ENCODE peak calls at places on chromosomes 13 and 19, in ten cellular contexts. V, L, J, Q, R, N, Z, M, B and D are unnamed samples.

GRCh38 chr19:46515879-46516350 is 20.2 kb upstream of the PNMA8B start:
- DNase-seq in Q (no peak), N (no peak), B (no peak), V (no peak), Z (peak; percentile 59), M (no peak), R (no peak), L (peak; percentile 14), J (no peak), D (no peak)

GRCh38 chr13:94344126-94344863 is 135.2 kb downstream of the DCT start:
- DNase-seq in J (no peak), B (no peak), N (no peak), Z (no peak), L (peak; percentile 38), Q (no peak), V (no peak), R (no peak), M (no peak), D (no peak)

GRCh38 chr13:43758834-43759233 is 27.9 kb downstream of the ENOX1 start:
- DNase-seq in N (peak; percentile 25), J (no peak), B (no peak), L (no peak), Z (no peak), R (no peak), Q (no peak), V (no peak), M (no peak), D (no peak)

GRCh38 chr13:99347911-99348451 is 40.8 kb upstream of the GPR183 start:
- DNase-seq in B (no peak), V (no peak), Z (no peak), R (no peak), M (no peak), L (no peak), J (no peak), N (no peak), Q (no peak), D (no peak)

GRCh38 chr13:39263033-39263432 is 224.8 kb downstream of the NHLRC3 start:
- DNase-seq in R (peak; percentile 27), J (no peak), Z (peak; percentile 52), M (peak; percentile 54), V (no peak), B (peak; percentile 9), Q (no peak), N (peak; percentile 22), L (no peak), D (no peak)

GRCh38 chr19:14093117-14093784 is 2.7 kb upstream of the SAMD1 start:
- DNase-seq in L (no peak), Z (no peak), J (no peak), Q (no peak), N (no peak), R (no peak), V (no peak), B (no peak), M (no peak), D (no peak)

GRCh38 chr13:62710766-62711165 is 1295.1 kb upstream of the PCDH20 start:
- DNase-seq in L (no peak), B (no peak), V (no peak), J (no peak), Q (no peak), R (no peak), N (no peak), Z (no peak), M (no peak), D (no peak)

GRCh38 chr19:41870401-41870873 is 6.6 kb upstream of the CD79A start:
- DNase-seq in N (no peak), L (peak; percentile 70), J (no peak), B (no peak), V (no peak), Z (peak; percentile 29), M (no peak), Q (no peak), R (no peak), D (peak; percentile 22)

GRCh38 chr19:6459356-6460098 is at the start of gene SLC25A23:
- DNase-seq in M (peak; percentile 83), R (peak; percentile 74), Q (peak; percentile 89), J (peak; percentile 2), Z (peak; percentile 75), B (peak; percentile 83), N (peak; percentile 33), L (peak; percentile 47), V (peak; percentile 79), D (peak; percentile 84)

GRCh38 chr19:3176715-3177501 is 1.7 kb upstream of the S1PR4 start:
- DNase-seq in Q (peak; percentile 87), Z (no peak), J (peak; percentile 37), M (no peak), L (peak; percentile 63), B (peak; percentile 71), R (no peak), N (no peak), V (no peak), D (peak; percentile 61)

GRCh38 chr19:30340724-30341595 is 31.2 kb upstream of the ZNF536 start:
- DNase-seq in L (no peak), N (no peak), R (no peak), B (no peak), Q (no peak), J (no peak), Z (no peak), V (no peak), M (peak; percentile 4), D (no peak)

GRCh38 chr13:62320129-62320724 is 904.6 kb upstream of the PCDH20 start:
- DNase-seq in Q (no peak), J (no peak), B (no peak), M (no peak), R (no peak), N (peak; percentile 24), V (no peak), L (peak; percentile 33), Z (peak; percentile 76), D (no peak)

GRCh38 chr13:109509154-109509905 is 277.1 kb downstream of the IRS2 start:
- DNase-seq in Q (no peak), B (no peak), N (no peak), V (no peak), Z (peak; percentile 30), L (peak; percentile 85), J (no peak), M (no peak), R (no peak), D (no peak)

GRCh38 chr19:30662211-30662861 is 290.2 kb downstream of the ZNF536 start:
- DNase-seq in Q (no peak), L (peak; percentile 45), B (no peak), Z (no peak), V (no peak), M (peak; percentile 78), R (no peak), N (no peak), J (no peak), D (no peak)

DNA sequence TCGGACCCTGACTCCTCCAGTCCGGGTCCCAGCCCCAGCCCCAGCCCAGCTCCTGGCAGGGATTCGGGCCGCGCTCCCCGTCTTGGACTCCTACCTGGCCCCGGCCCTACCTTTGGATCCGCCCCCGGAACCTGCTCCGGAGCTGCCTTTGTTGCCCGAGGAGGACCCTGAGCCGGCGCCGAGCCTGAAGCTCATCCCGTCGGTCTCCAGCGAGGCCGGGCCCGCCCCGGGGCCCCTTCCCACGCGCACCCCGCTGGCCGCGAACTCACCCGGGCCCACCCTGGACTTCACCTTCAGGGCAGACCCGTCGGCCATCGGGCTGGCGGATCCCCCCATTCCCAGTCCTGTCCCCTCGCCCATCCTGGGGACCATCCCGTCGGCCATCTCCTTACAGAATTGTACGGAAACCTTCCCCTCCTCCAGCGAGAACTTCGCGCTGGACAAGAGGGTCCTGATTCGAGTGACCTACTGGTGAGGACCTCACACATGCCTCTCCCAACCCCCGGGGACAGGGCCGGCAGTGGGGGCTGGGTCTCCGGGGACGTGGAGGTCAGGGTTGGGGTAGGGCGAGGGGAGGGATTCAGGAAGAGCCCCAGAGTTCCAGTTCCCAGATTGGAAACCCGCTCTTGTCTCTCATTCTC is 732 bp downstream of the SELENOV start:
- DNase-seq in R (no peak), M (no peak), N (no peak), J (no peak), V (no peak), B (no peak), Q (no peak), Z (no peak), L (no peak), D (no peak)
- H3K4me3 ChIP-seq in R (peak overlapping the region; percentile 9), M (peak overlapping the region; percentile 9), N (no peak overlapping the region), J (peak overlapping the region; percentile 18), V (peak overlapping the region; percentile 37), B (peak overlapping the region; percentile 44), Q (peak overlapping the region; percentile 16), Z (no peak overlapping the region), L (no peak overlapping the region), D (no peak overlapping the region)

GRCh38 chr19:10294368-10294697 is 4.6 kb downstream of the ICAM5 start:
- DNase-seq in Q (no peak), N (no peak), V (no peak), Z (no peak), R (no peak), B (peak; percentile 33), M (no peak), L (no peak), J (no peak), D (no peak)
- TF ChIP-seq CTCF in Q (no peak), N (no peak), V (no peak), Z (no peak), R (no peak), B (no peak), M (peak; percentile 8), L (no peak), J (peak; percentile 2), D (no peak)

DNA sequence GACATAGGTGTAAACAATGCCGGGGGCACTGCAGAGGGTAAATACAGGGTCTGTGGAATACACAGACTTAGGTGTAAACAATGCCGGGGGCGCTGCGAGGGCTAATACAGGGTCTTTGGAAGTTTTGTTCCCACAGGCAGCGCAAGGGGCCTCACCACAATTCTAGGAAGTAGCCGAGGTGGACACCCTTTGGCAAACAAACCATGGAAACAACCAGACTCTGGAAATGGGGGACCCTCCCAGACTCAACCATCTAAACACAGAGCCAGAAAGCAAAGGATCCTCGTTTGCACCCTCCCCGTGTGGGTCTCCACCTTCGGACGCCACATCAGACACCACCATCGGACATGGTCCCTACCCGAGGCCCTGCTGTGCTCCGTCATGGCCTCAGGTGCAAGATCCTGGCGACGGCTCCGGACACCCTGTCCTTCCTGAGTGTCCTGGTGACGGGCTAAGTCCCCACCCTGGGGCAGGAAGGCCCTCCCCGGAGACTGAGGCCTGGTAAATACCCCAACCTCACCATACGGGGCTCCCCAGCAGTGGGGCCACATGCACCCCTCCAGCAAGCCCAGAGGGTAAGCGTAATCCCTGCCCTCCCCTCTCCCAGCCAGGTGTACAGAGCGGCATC is 16.7 kb upstream of the PLPP2 start:
- DNase-seq in J (no peak), Q (no peak), R (no peak), N (no peak), M (no peak), B (no peak), L (no peak), V (no peak), Z (no peak), D (no peak)
- H3K4me3 ChIP-seq in J (no peak overlapping the region), Q (peak overlapping the region; percentile 32), R (no peak overlapping the region), N (no peak overlapping the region), M (no peak overlapping the region), B (no peak overlapping the region), L (no peak overlapping the region), V (no peak overlapping the region), Z (no peak overlapping the region), D (no peak overlapping the region)

DNA sequence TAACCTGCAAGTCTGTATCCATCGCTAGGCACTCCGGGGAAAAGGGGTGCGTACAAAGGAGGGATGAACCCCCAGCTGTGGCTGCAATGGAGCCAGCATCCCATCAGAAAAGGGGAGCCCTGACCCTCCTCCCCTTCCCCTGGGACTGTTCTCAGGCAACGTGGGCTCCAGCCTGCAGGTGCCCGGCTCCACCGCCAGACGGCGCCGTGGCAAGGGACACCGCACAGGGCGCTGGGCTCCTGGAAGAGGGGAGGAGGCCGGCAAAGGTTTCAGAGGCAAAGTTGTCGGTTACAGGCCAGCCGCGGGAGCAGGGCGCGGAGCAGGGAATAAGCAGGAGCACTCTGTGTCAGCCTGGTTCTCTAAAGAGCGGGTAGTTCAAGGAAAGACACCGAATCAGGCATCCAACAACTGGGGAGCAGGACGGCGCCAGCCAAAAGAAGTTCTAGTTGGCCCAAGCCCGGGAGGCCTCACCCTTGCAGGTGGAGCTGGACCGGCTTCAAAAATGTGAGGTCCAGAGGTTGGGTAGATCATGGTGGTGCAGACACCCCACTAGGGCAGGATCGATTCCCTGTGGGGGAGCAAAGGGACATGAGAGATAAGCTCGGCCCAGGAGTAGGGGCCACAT is 53.0 kb upstream of the ATP12A start:
- DNase-seq in B (no peak), R (no peak), Q (no peak), L (no peak), N (no peak), Z (no peak), V (no peak), J (no peak), M (no peak), D (peak; percentile 76)
- TF ChIP-seq CTCF in B (peak; percentile 77), R (no peak), Q (peak; percentile 42), L (peak; percentile 51), N (peak; percentile 65), Z (peak; percentile 39), V (no peak), J (peak; percentile 91), M (peak; percentile 51), D (no peak)